ENCODE peak calls at places on chromosome 9, in ten cellular contexts. A is A549, M is HepG2, H is suprapubic skin, J is GM12878, G is transverse colon, O is tibial nerve, B is ovary, K is sigmoid colon, I is esophagus muscularis mucosa. D is an unnamed sample.

GRCh38 chr9:91655215-91655614 is 231.6 kb upstream of the NFIL3 start:
- DNase-seq in A (no peak), M (no peak), H (no peak), J (no peak), G (no peak), O (no peak), B (no peak), K (no peak), I (peak; percentile 86), D (no peak)

GRCh38 chr9:87451149-87451548 is 46.5 kb upstream of the DAPK1 start:
- DNase-seq in A (no peak), M (no peak), H (no peak), J (no peak), G (no peak), O (no peak), B (no peak), K (no peak), I (no peak), D (no peak)

GRCh38 chr9:130208600-130209347 is 36.6 kb downstream of the NCS1 start:
- DNase-seq in A (no peak), M (no peak), H (no peak), J (no peak), G (no peak), O (no peak), B (no peak), K (no peak), I (no peak), D (no peak)

GRCh38 chr9:81430727-81431126 is 258.6 kb downstream of the TLE1 start:
- DNase-seq in A (no peak), M (no peak), H (no peak), J (no peak), G (no peak), O (no peak), B (no peak), K (no peak), I (no peak), D (no peak)

GRCh38 chr9:3459076-3459475 is 66.7 kb downstream of the RFX3 start:
- DNase-seq in A (no peak), M (no peak), H (no peak), J (no peak), G (no peak), O (no peak), B (no peak), K (no peak), I (no peak), D (no peak)

GRCh38 chr9:93893194-93893593 is 62.0 kb downstream of the BARX1 start:
- DNase-seq in A (no peak), M (no peak), H (no peak), J (no peak), G (no peak), O (no peak), B (no peak), K (no peak), I (no peak), D (no peak)

GRCh38 chr9:117464941-117465616 is 50.2 kb upstream of the ASTN2 start:
- DNase-seq in A (no peak), M (no peak), H (no peak), J (no peak), G (no peak), O (no peak), B (no peak), K (no peak), I (no peak), D (no peak)

GRCh38 chr9:17185630-17186029 is 50.8 kb downstream of the CNTLN start:
- DNase-seq in A (no peak), M (no peak), H (no peak), J (no peak), G (no peak), O (no peak), B (no peak), K (no peak), I (no peak), D (no peak)

GRCh38 chr9:128690684-128691034 is 1.6 kb downstream of the SET start:
- DNase-seq in A (no peak), M (no peak), H (no peak), J (no peak), G (no peak), O (no peak), B (no peak), K (no peak), I (no peak), D (no peak)

GRCh38 chr9:128688501-128689292 is at the start of gene SET:
- DNase-seq in A (peak; percentile 94), M (peak; percentile 84), H (peak; percentile 94), J (peak; percentile 73), G (peak; percentile 96), O (peak; percentile 89), B (peak; percentile 96), K (peak; percentile 97), I (peak; percentile 96), D (peak; percentile 96)

GRCh38 chr9:128689820-128690683 is 1.0 kb downstream of the SET start:
- DNase-seq in A (peak; percentile 56), M (no peak), H (no peak), J (no peak), G (peak; percentile 46), O (no peak), B (peak; percentile 61), K (peak; percentile 76), I (no peak), D (peak; percentile 31)

GRCh38 chr9:128687453-128687852 is 1.6 kb upstream of the SET start:
- DNase-seq in A (no peak), M (no peak), H (no peak), J (no peak), G (no peak), O (no peak), B (no peak), K (no peak), I (no peak), D (no peak)

DNA sequence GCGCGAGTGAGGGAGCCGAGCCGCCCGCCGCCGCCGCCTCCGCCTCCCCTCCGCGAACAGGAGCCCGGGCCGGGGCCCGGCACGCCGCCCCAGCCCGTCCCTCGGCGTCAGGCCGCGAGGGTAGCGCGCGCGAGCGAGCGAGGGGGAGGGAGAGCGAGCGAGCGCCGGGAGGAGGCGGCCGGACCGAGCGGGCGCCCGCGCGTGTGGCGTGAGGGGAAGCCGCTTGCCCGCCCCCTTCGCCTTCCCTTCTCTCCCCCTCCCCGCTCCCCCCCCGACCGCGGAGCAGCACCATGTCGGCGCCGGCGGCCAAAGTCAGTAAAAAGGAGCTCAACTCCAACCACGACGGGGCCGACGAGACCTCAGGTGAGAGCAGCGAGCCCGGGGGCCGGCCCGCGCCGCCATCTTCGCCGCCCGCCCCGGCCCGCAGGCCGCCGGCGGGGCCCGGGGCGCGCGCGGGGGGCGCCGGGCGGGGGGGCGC is 310 bp downstream of the SET start:
- DNase-seq in A (peak; percentile 31), M (no peak), H (peak; percentile 81), J (no peak), G (no peak), O (peak; percentile 38), B (no peak), K (peak; percentile 78), I (no peak), D (peak; percentile 57)
- TF ChIP-seq POLR2A in A (peak; percentile 7), M (no peak), H (no peak), J (no peak), G (no peak), O (no peak), B (no peak), K (no peak), I (no peak), D (no peak)

GRCh38 chr9:27292646-27293045 is 4.3 kb downstream of the EQTN start:
- DNase-seq in A (no peak), M (no peak), H (peak; percentile 76), J (no peak), G (no peak), O (peak; percentile 15), B (no peak), K (peak; percentile 66), I (no peak), D (no peak)

GRCh38 chr9:27291292-27291691 is 5.7 kb downstream of the EQTN start:
- DNase-seq in A (no peak), M (no peak), H (no peak), J (no peak), G (no peak), O (no peak), B (no peak), K (no peak), I (no peak), D (no peak)

GRCh38 chr9:27293046-27293445 is 3.9 kb downstream of the EQTN start:
- DNase-seq in A (no peak), M (no peak), H (no peak), J (no peak), G (no peak), O (no peak), B (no peak), K (no peak), I (no peak), D (no peak)

DNA sequence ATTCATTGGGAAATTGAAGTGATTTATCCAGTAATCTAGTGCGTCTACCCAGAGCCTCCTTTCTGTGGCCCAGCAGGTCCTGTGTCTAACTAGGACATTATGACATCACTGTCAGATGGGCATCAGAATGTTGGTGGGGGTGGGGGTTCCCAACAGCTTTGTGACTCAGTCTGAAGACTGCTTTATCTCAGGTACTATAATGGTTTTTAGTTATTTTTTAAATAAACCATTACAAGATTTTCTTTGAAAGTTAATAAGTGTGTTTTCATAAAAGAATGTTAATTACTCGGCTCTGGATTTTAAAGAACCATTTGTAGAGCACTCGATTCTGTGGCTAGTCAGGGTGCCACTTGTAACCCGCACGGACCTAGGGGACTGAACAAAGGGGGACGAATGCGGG is at the start of gene EQTN:
- DNase-seq in A (no peak), M (no peak), H (no peak), J (no peak), G (no peak), O (no peak), B (no peak), K (no peak), I (no peak), D (no peak)
- TF ChIP-seq EP300 in A (no peak), M (no peak), H (no peak), J (no peak), G (no peak), O (no peak), B (no peak), K (no peak), I (no peak), D (no peak)

DNA sequence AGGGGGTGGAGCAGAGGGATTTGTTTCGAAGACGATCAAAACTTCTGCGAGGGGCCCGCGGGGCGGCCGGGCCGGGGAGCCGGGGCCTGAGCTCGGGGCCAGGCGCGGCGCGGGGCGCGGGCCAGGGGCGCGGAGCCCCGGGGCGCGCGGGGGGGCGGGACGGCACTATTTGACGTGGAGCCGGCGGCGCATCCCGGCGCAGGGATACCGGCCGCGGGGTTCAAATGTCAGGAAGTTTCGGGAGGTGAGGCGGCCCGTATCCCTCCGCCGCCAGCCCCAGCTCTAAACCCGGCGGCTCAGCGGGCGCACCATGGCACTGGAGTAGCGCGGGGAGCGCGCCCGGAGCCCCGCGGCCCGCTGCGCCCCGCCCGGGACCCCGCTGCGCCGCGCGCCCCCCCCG is at the start of gene LMX1B:
- DNase-seq in A (peak; percentile 89), M (no peak), H (peak; percentile 51), J (no peak), G (peak; percentile 22), O (no peak), B (no peak), K (no peak), I (no peak), D (no peak)
- TF ChIP-seq POLR2A in A (peak; percentile 39), M (no peak), H (no peak), J (no peak), G (no peak), O (no peak), B (no peak), K (no peak), I (no peak), D (no peak)

DNA sequence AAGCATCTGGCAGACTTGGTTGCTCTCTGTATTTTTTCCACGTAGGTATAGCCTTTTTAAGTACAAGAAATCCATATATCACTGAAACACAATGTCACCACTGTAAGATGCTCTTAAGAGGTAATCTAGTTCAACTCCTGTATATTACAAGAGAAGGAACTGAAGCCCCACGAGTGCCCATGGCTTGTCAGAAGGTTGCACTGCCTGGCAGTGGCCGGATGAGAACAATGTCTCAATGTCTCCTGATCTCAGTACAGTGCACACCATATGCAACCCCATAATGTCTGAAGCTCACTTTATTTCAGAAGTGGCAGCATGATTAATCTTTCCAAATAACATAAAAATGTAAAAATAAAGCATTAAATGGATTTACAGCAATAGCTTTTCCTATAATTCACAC is 27.7 kb downstream of the TUT7 start:
- DNase-seq in A (no peak), M (no peak), H (no peak), J (no peak), G (no peak), O (no peak), B (no peak), K (no peak), I (no peak), D (no peak)
- TF ChIP-seq EP300 in A (no peak), M (no peak), H (no peak), J (no peak), G (no peak), O (no peak), B (no peak), K (no peak), I (no peak), D (no peak)

D was measured in stomach.